ENCODE peak calls at places on chromosome 2, in ten cellular contexts. V is activated CD8-positive, alpha-beta memory T cell treated with anti-CD3 and anti-CD28 coated beads for 48 hours; U is iPS DF 19.7; R is neural progenitor cell; B is GM12878; P is foreskin fibroblast; H is stimulated activated naive CD8-positive, alpha-beta T cell treated with anti-CD3 and anti-CD28 coated beads, Interleukin-15, Interleukin-2, amounts not matched to agents 100 U/mL and 50 U/mL, for 24 hours; A is KG1; D is GM03348; K is RPMI7951. L is an unnamed sample.

GRCh38 chr2:224723606-224724217 is 7.5 kb upstream of the CCDC195 start:
- DNase-seq in K (no peak), R (no peak), A (no peak), D (peak; percentile 44), P (peak; percentile 9), U (no peak), B (no peak), H (no peak), V (no peak), L (no peak)

GRCh38 chr2:172680595-172681176 is 55.0 kb upstream of the RAPGEF4 start:
- DNase-seq in U (no peak), R (peak; percentile 18), P (peak; percentile 45), K (no peak), D (no peak), H (no peak), B (no peak), A (no peak), V (no peak), L (no peak)

GRCh38 chr2:105517814-105518705 is 119.2 kb upstream of the FHL2 start:
- DNase-seq in U (no peak), V (no peak), A (no peak), D (peak; percentile 68), R (no peak), P (peak; percentile 70), K (peak; percentile 98), B (no peak), H (no peak), L (no peak)

GRCh38 chr2:77640924-77641323 is 118.7 kb upstream of the LRRTM4 start:
- DNase-seq in V (no peak), H (no peak), P (no peak), K (no peak), R (no peak), B (no peak), A (no peak), U (no peak), D (no peak), L (no peak)

GRCh38 chr2:20612835-20613341 is 38.0 kb downstream of the HS1BP3 start:
- DNase-seq in R (no peak), K (no peak), A (no peak), P (no peak), H (no peak), D (no peak), V (no peak), U (no peak), B (no peak), L (no peak)

GRCh38 chr2:183579686-183580085 is 455.4 kb downstream of the NUP35 start:
- DNase-seq in V (no peak), K (no peak), R (no peak), U (peak; percentile 5), P (no peak), H (no peak), D (no peak), A (no peak), B (no peak), L (no peak)

GRCh38 chr2:237581751-237582746 is 8.5 kb downstream of the RAB17 start:
- DNase-seq in A (peak; percentile 31), U (no peak), K (peak; percentile 77), B (peak; percentile 35), R (peak; percentile 65), V (peak; percentile 36), D (peak; percentile 81), H (peak; percentile 55), P (peak; percentile 84), L (peak; percentile 22)

GRCh38 chr2:37189452-37190153 is 1.1 kb upstream of the SULT6B1 start:
- DNase-seq in D (peak; percentile 73), U (peak; percentile 84), H (no peak), A (no peak), V (no peak), R (peak; percentile 51), P (peak; percentile 92), B (no peak), K (peak; percentile 86), L (no peak)

GRCh38 chr2:73827018-73827417 is 1.7 kb upstream of the STAMBP start:
- DNase-seq in P (peak; percentile 56), U (no peak), R (no peak), A (peak; percentile 28), K (peak; percentile 49), H (no peak), V (no peak), B (no peak), D (no peak), L (no peak)

GRCh38 chr2:108607706-108608301 is 73.5 kb downstream of the LIMS1 start:
- DNase-seq in R (peak; percentile 70), V (no peak), H (no peak), D (no peak), U (no peak), B (no peak), A (peak; percentile 24), K (peak; percentile 54), P (peak; percentile 78), L (no peak)

GRCh38 chr2:43075906-43076585 is 150.4 kb downstream of the ZFP36L2 start:
- DNase-seq in D (peak; percentile 70), A (no peak), K (peak; percentile 95), U (no peak), P (peak; percentile 84), R (no peak), H (no peak), V (no peak), B (no peak), L (no peak)

GRCh38 chr2:99682280-99683060 is 192.7 kb upstream of the REV1 start:
- DNase-seq in K (peak; percentile 37), B (no peak), U (no peak), V (no peak), R (no peak), P (no peak), D (peak; percentile 78), A (no peak), H (no peak), L (no peak)

GRCh38 chr2:235611337-235611736 is 117.5 kb downstream of the AGAP1 start:
- DNase-seq in V (no peak), K (no peak), D (no peak), A (no peak), B (no peak), P (peak; percentile 54), H (no peak), R (no peak), U (no peak), L (no peak)

GRCh38 chr2:74984947-74985637 is 26.6 kb downstream of the POLE4 start:
- DNase-seq in B (no peak), P (no peak), A (no peak), D (no peak), H (no peak), R (no peak), V (no peak), U (peak; percentile 15), K (no peak), L (no peak)

GRCh38 chr2:12774381-12774780 is 57.6 kb downstream of the TRIB2 start:
- DNase-seq in R (no peak), K (no peak), P (no peak), A (no peak), D (peak; percentile 21), H (no peak), V (no peak), U (no peak), B (no peak), L (no peak)

GRCh38 chr2:135875491-135876065 is 665 bp downstream of the MCM6 start:
- DNase-seq in A (peak; percentile 36), V (peak; percentile 67), B (no peak), K (peak; percentile 67), R (peak; percentile 78), D (peak; percentile 75), P (peak; percentile 83), H (peak; percentile 80), U (no peak), L (peak; percentile 19)

GRCh38 chr2:159882069-159882468 is 84.1 kb upstream of the CD302 start:
- DNase-seq in D (no peak), U (no peak), B (no peak), K (no peak), A (no peak), R (no peak), P (no peak), V (no peak), H (no peak), L (no peak)

GRCh38 chr2:212974692-212975091 is 176.7 kb downstream of the IKZF2 start:
- DNase-seq in R (no peak), A (no peak), P (peak; percentile 59), D (peak; percentile 22), U (no peak), K (peak; percentile 46), H (no peak), V (no peak), B (no peak), L (no peak)

GRCh38 chr2:145744541-145745386 is 1224.8 kb upstream of the ZEB2 start:
- DNase-seq in K (peak; percentile 88), R (no peak), D (peak; percentile 67), P (peak; percentile 91), A (no peak), B (no peak), V (no peak), U (no peak), H (no peak), L (no peak)

GRCh38 chr2:237147317-237147716 is 61.6 kb downstream of the COPS8 start:
- DNase-seq in B (no peak), H (no peak), R (no peak), V (no peak), A (no peak), U (no peak), P (no peak), K (peak; percentile 21), D (no peak), L (no peak)

GRCh38 chr2:95372845-95373244 is 29.7 kb upstream of the FAHD2A start:
- DNase-seq in H (no peak), D (no peak), U (no peak), V (no peak), P (no peak), R (no peak), A (no peak), K (no peak), B (no peak), L (no peak)

GRCh38 chr2:38866773-38867443 is 8.8 kb downstream of the DHX57 start:
- DNase-seq in B (no peak), R (no peak), V (no peak), U (no peak), P (peak; percentile 20), D (no peak), H (no peak), A (no peak), K (no peak), L (no peak)

GRCh38 chr2:27932396-27932795 is 41.9 kb downstream of the BABAM2 start:
- DNase-seq in V (no peak), K (peak; percentile 56), H (no peak), P (peak; percentile 58), U (no peak), D (peak; percentile 37), A (no peak), R (no peak), B (no peak), L (no peak)

GRCh38 chr2:173079968-173080860 is 4.6 kb downstream of the MAP3K20 start:
- DNase-seq in D (peak; percentile 50), A (no peak), B (no peak), H (no peak), K (peak; percentile 31), R (no peak), U (no peak), P (peak; percentile 93), V (no peak), L (no peak)

GRCh38 chr2:200397785-200398184 is 91.3 kb downstream of the SPATS2L start:
- DNase-seq in V (no peak), H (no peak), K (peak; percentile 83), P (peak; percentile 67), A (no peak), R (peak; percentile 43), D (peak; percentile 38), B (no peak), U (no peak), L (no peak)

GRCh38 chr2:235165136-235165535 is 213.3 kb downstream of the SH3BP4 start:
- DNase-seq in D (no peak), B (no peak), A (no peak), V (no peak), H (no peak), K (no peak), R (no peak), P (no peak), U (no peak), L (no peak)

GRCh38 chr2:82950148-82950547 is 1508.9 kb downstream of the SUCLG1 start:
- DNase-seq in B (no peak), V (no peak), A (no peak), P (no peak), R (no peak), D (no peak), H (no peak), U (no peak), K (no peak), L (no peak)

GRCh38 chr2:49002750-49003149 is 151.6 kb downstream of the FSHR start:
- DNase-seq in K (peak; percentile 1), P (no peak), V (no peak), H (no peak), D (no peak), U (no peak), B (no peak), A (no peak), R (no peak), L (no peak)